ENCODE peak calls at places on chromosomes 6 and 20, in four cellular contexts. One of them, this sample, is unnamed.

GRCh38 chr6:101150226-101150625 is 243.3 kb upstream of the GRIK2 start:
- DNase-seq in GM12878: no peak
- DNase-seq in HepG2: no peak
- DNase-seq in H1: no peak
- DNase-seq in this sample: no peak

GRCh38 chr20:18005990-18006364 is 37.2 kb downstream of the MGME1 start:
- DNase-seq in GM12878: no peak
- DNase-seq in HepG2: no peak
- DNase-seq in H1: no peak
- DNase-seq in this sample: no peak

GRCh38 chr20:10982692-10983091 is 308.9 kb upstream of the JAG1 start:
- DNase-seq in GM12878: no peak
- DNase-seq in HepG2: peak
- DNase-seq in H1: no peak
- DNase-seq in this sample: no peak

GRCh38 chr20:62642666-62643520 is 590 bp downstream of the SLCO4A1 start:
- DNase-seq in GM12878: no peak
- DNase-seq in HepG2: no peak
- DNase-seq in H1: peak
- DNase-seq in this sample: peak

GRCh38 chr20:44051661-44052000 is 135.4 kb downstream of the JPH2 start:
- DNase-seq in GM12878: no peak
- DNase-seq in HepG2: no peak
- DNase-seq in H1: no peak
- DNase-seq in this sample: no peak

GRCh38 chr6:150685860-150686259 is 86.2 kb downstream of the PLEKHG1 start:
- DNase-seq in GM12878: peak
- DNase-seq in HepG2: peak
- DNase-seq in H1: peak
- DNase-seq in this sample: peak

GRCh38 chr6:70479236-70479635 is 65.9 kb downstream of the FAM135A start:
- DNase-seq in GM12878: no peak
- DNase-seq in HepG2: no peak
- DNase-seq in H1: no peak
- DNase-seq in this sample: no peak

GRCh38 chr6:146990284-146990683 is 213.9 kb upstream of the STXBP5 start:
- DNase-seq in GM12878: no peak
- DNase-seq in HepG2: peak
- DNase-seq in H1: no peak
- DNase-seq in this sample: no peak

GRCh38 chr20:409697-410559 is 1.8 kb downstream of the RBCK1 start:
- DNase-seq in GM12878: no peak
- DNase-seq in HepG2: no peak
- DNase-seq in H1: no peak
- DNase-seq in this sample: no peak

GRCh38 chr6:42047790-42048405 is 2.4 kb upstream of the TAF8 start:
- DNase-seq in GM12878: no peak
- DNase-seq in HepG2: no peak
- DNase-seq in H1: no peak
- DNase-seq in this sample: no peak

GRCh38 chr6:4780360-4780812 is 4.2 kb downstream of the CDYL start:
- DNase-seq in GM12878: no peak
- DNase-seq in HepG2: no peak
- DNase-seq in H1: no peak
- DNase-seq in this sample: no peak

GRCh38 chr6:95768539-95768938 is 191.2 kb downstream of the MANEA start:
- DNase-seq in GM12878: no peak
- DNase-seq in HepG2: peak
- DNase-seq in H1: peak
- DNase-seq in this sample: no peak

GRCh38 chr20:18504479-18505060 is 3.2 kb upstream of the SEC23B start:
- DNase-seq in GM12878: no peak
- DNase-seq in HepG2: no peak
- DNase-seq in H1: no peak
- DNase-seq in this sample: no peak

GRCh38 chr6:69936674-69937363 is 70.5 kb downstream of the COL19A1 start:
- DNase-seq in GM12878: no peak
- DNase-seq in HepG2: no peak
- DNase-seq in H1: no peak
- DNase-seq in this sample: no peak

GRCh38 chr20:62363920-62364851 is 2.9 kb downstream of the LAMA5 start:
- DNase-seq in GM12878: no peak
- DNase-seq in HepG2: no peak
- DNase-seq in H1: peak
- DNase-seq in this sample: no peak

GRCh38 chr6:18242062-18242851 is 22.1 kb downstream of the DEK start:
- DNase-seq in GM12878: no peak
- DNase-seq in HepG2: peak
- DNase-seq in H1: no peak
- DNase-seq in this sample: no peak

GRCh38 chr6:51514396-51515051 is 572.9 kb downstream of the PKHD1 start:
- DNase-seq in GM12878: no peak
- DNase-seq in HepG2: no peak
- DNase-seq in H1: no peak
- DNase-seq in this sample: no peak

GRCh38 chr6:142761756-142762155 is 183.2 kb downstream of the HIVEP2 start:
- DNase-seq in GM12878: no peak
- DNase-seq in HepG2: no peak
- DNase-seq in H1: no peak
- DNase-seq in this sample: no peak

GRCh38 chr6:152068622-152069261 is 261.3 kb downstream of the ESR1 start:
- DNase-seq in GM12878: no peak
- DNase-seq in HepG2: no peak
- DNase-seq in H1: no peak
- DNase-seq in this sample: no peak

GRCh38 chr6:109503327-109504224 is 20.6 kb upstream of the ZBTB24 start:
- DNase-seq in GM12878: no peak
- DNase-seq in HepG2: no peak
- DNase-seq in H1: no peak
- DNase-seq in this sample: no peak

GRCh38 chr6:157253699-157254098 is 69.6 kb downstream of the TMEM242 start:
- DNase-seq in GM12878: no peak
- DNase-seq in HepG2: no peak
- DNase-seq in H1: no peak
- DNase-seq in this sample: no peak

GRCh38 chr6:110415297-110415916 is at the start of gene DDO:
- DNase-seq in GM12878: no peak
- DNase-seq in HepG2: peak
- DNase-seq in H1: no peak
- DNase-seq in this sample: peak

GRCh38 chr6:109894181-109894580 is 83.9 kb upstream of the GPR6 start:
- DNase-seq in GM12878: peak
- DNase-seq in HepG2: no peak
- DNase-seq in H1: no peak
- DNase-seq in this sample: no peak

GRCh38 chr20:7358670-7359069 is 581.6 kb downstream of the HAO1 start:
- DNase-seq in GM12878: no peak
- DNase-seq in HepG2: no peak
- DNase-seq in H1: no peak
- DNase-seq in this sample: no peak

GRCh38 chr6:5085638-5086293 is 625 bp downstream of the PPP1R3G start:
- DNase-seq in GM12878: no peak
- DNase-seq in HepG2: no peak
- DNase-seq in H1: peak
- DNase-seq in this sample: no peak

GRCh38 chr6:25172819-25173218 is 106.4 kb upstream of the CARMIL1 start:
- DNase-seq in GM12878: no peak
- DNase-seq in HepG2: no peak
- DNase-seq in H1: no peak
- DNase-seq in this sample: no peak

GRCh38 chr20:46558511-46558959 is 8.1 kb upstream of the OCSTAMP start:
- DNase-seq in GM12878: no peak
- DNase-seq in HepG2: peak
- DNase-seq in H1: no peak
- DNase-seq in this sample: no peak

GRCh38 chr6:31861919-31862343 is 690 bp downstream of the NEU1 start:
- DNase-seq in GM12878: no peak
- DNase-seq in HepG2: no peak
- DNase-seq in H1: no peak
- DNase-seq in this sample: no peak

GRCh38 chr6:56173228-56173627 is 74.2 kb downstream of the COL21A1 start:
- DNase-seq in GM12878: no peak
- DNase-seq in HepG2: no peak
- DNase-seq in H1: no peak
- DNase-seq in this sample: no peak

GRCh38 chr6:166167801-166168615 is at the start of gene TBXT:
- DNase-seq in GM12878: peak
- DNase-seq in HepG2: no peak
- DNase-seq in H1: peak
- DNase-seq in this sample: no peak

GRCh38 chr6:100268326-100268725 is 196.4 kb downstream of the SIM1 start:
- DNase-seq in GM12878: no peak
- DNase-seq in HepG2: no peak
- DNase-seq in H1: no peak
- DNase-seq in this sample: no peak

GRCh38 chr20:8220716-8221115 is 88.7 kb downstream of the PLCB1 start:
- DNase-seq in GM12878: no peak
- DNase-seq in HepG2: no peak
- DNase-seq in H1: no peak
- DNase-seq in this sample: no peak

GRCh38 chr20:9141070-9141469 is 72.2 kb downstream of the PLCB4 start:
- DNase-seq in GM12878: no peak
- DNase-seq in HepG2: no peak
- DNase-seq in H1: no peak
- DNase-seq in this sample: no peak

GRCh38 chr20:35004051-35004725 is 48.5 kb downstream of the MYH7B start:
- DNase-seq in GM12878: no peak
- DNase-seq in HepG2: no peak
- DNase-seq in H1: no peak
- DNase-seq in this sample: no peak

GRCh38 chr6:57021086-57021720 is 25.3 kb upstream of the KIAA1586 start:
- DNase-seq in GM12878: no peak
- DNase-seq in HepG2: peak
- DNase-seq in H1: no peak
- DNase-seq in this sample: peak

GRCh38 chr6:11847515-11848244 is 69.1 kb upstream of the ADTRP start:
- DNase-seq in GM12878: no peak
- DNase-seq in HepG2: no peak
- DNase-seq in H1: no peak
- DNase-seq in this sample: no peak

GRCh38 chr20:46959081-46959692 is 64.5 kb downstream of the EYA2 start:
- DNase-seq in GM12878: no peak
- DNase-seq in HepG2: peak
- DNase-seq in H1: no peak
- DNase-seq in this sample: no peak

DNA sequence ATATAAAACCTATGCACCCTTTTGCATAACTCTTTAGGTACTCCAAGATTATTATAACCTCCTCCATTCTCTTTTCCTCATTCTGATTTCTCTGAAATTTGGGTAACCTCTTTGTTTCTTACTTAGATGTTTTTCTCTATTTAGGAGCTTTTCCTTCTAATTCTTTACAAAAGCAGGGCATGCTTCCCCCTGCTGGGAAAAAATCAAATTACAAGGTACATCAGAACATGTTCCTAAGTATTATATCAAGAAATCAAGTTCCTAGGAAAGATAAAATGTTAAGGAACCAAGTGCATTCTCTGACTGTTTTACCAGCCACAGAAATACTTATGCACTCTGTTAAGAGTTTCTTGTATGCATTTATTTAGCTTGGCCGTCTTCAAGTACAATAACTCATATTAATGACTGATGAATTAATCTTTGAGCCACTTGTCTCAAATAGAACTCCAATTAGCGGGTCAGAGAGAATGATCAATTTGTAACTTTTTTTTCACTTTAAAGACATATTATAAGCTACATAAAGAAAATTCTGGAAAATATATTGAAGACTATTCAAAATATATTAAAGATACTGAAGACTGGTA is 2.1 kb downstream of the KHDRBS2 start:
- DNase-seq in GM12878: no peak
- DNase-seq in HepG2: peak
- DNase-seq in H1: no peak
- DNase-seq in this sample: no peak
- TF ChIP-seq CBX5 in GM12878: no peak
- TF ChIP-seq CBX5 in HepG2: no peak
- TF ChIP-seq CBX5 in H1: no peak
- TF ChIP-seq CBX5 in this sample: no peak

GRCh38 chr6:105781248-105781647 is 304.9 kb upstream of the PRDM1 start:
- DNase-seq in GM12878: no peak
- DNase-seq in HepG2: no peak
- DNase-seq in H1: no peak
- DNase-seq in this sample: no peak
- TF ChIP-seq CBX5 in GM12878: no peak
- TF ChIP-seq CBX5 in HepG2: no peak
- TF ChIP-seq CBX5 in H1: no peak
- TF ChIP-seq CBX5 in this sample: no peak

DNA sequence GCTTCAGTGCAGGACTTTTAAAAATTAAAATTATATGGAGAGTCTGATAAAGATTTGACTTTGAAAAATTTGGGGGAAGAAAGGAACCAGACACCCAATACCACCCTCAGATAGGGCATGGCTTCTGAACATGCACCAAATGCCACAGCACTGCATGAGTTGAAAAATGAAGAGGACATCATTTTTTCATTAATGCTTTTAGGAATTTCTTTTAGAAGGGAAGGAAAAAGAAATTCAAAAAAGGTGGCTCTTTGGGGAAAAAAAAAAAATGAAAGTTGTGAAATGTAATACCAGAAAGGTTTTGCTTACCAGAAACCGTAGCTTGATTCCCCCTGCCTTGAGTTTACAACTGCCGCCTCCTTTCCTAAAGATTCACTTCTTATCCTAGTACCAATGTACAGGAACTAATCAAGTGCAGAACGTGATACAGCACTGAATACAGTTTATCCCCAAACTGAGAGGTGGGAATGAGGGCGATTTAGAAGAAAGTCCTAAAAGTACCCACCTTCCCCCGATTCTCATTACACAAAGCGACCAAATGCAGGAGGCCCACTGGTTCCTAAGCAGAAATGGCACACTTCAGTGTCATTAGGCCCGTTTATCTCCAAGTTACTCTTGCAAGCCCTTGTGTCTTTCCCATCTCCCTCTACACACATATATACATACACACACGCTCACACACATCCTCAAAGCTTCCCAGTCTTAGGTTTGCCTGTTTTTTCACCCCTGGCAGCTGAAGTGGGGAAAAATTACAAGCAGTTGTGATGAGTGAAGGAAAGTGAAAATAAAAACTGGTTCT is 2.8 kb downstream of the PPP1R10 start:
- DNase-seq in GM12878: no peak
- DNase-seq in HepG2: no peak
- DNase-seq in H1: no peak
- DNase-seq in this sample: no peak
- TF ChIP-seq CBX5 in GM12878: no peak
- TF ChIP-seq CBX5 in HepG2: no peak
- TF ChIP-seq CBX5 in H1: no peak
- TF ChIP-seq CBX5 in this sample: no peak

GRCh38 chr6:112039431-112039770 is 14.5 kb upstream of the CCN6 start:
- DNase-seq in GM12878: no peak
- DNase-seq in HepG2: no peak
- DNase-seq in H1: no peak
- DNase-seq in this sample: no peak
- TF ChIP-seq CBX5 in GM12878: no peak
- TF ChIP-seq CBX5 in HepG2: no peak
- TF ChIP-seq CBX5 in H1: no peak
- TF ChIP-seq CBX5 in this sample: no peak

GRCh38 chr6:125077453-125077852 is 76.1 kb upstream of the TPD52L1 start:
- DNase-seq in GM12878: no peak
- DNase-seq in HepG2: no peak
- DNase-seq in H1: no peak
- DNase-seq in this sample: no peak
- TF ChIP-seq CBX5 in GM12878: no peak
- TF ChIP-seq CBX5 in HepG2: no peak
- TF ChIP-seq CBX5 in H1: no peak
- TF ChIP-seq CBX5 in this sample: no peak

GRCh38 chr6:119727504-119728219 is 378.1 kb upstream of the MAN1A1 start:
- DNase-seq in GM12878: no peak
- DNase-seq in HepG2: peak
- DNase-seq in H1: no peak
- DNase-seq in this sample: no peak
- TF ChIP-seq CBX5 in GM12878: no peak
- TF ChIP-seq CBX5 in HepG2: no peak
- TF ChIP-seq CBX5 in H1: no peak
- TF ChIP-seq CBX5 in this sample: no peak